ENCODE peak calls at places on chromosomes 2 and 18, in six cellular contexts. Y, Z, I, M, V and O are unnamed samples.

GRCh38 chr2:149166958-149167810 is 128.7 kb downstream of the LYPD6B start:
- DNase-seq in I (peak; percentile 34), V (no peak), Z (no peak), Y (no peak), M (no peak), O (no peak)

GRCh38 chr2:21415234-21415633 is 291.5 kb downstream of the TDRD15 start:
- DNase-seq in I (no peak), Y (no peak), Z (no peak), V (no peak), M (peak; percentile 56), O (peak; percentile 50)

GRCh38 chr2:65554765-65555561 is 122.6 kb upstream of the SPRED2 start:
- DNase-seq in M (no peak), Y (no peak), Z (no peak), I (peak; percentile 68), V (no peak), O (no peak)

GRCh38 chr18:9731380-9731779 is 23.3 kb downstream of the RAB31 start:
- DNase-seq in Z (no peak), V (no peak), M (no peak), Y (no peak), I (peak; percentile 94), O (no peak)

GRCh38 chr2:200624660-200625059 is 38.8 kb downstream of the AOX1 start:
- DNase-seq in M (no peak), V (no peak), Z (no peak), Y (no peak), I (peak; percentile 70), O (no peak)

GRCh38 chr2:7165736-7166135 is 248.5 kb downstream of the RNF144A start:
- DNase-seq in M (no peak), Y (no peak), I (no peak), V (no peak), Z (no peak), O (no peak)

GRCh38 chr2:177353084-177353483 is 39.5 kb upstream of the AGPS start:
- DNase-seq in V (no peak), Z (no peak), M (no peak), Y (no peak), I (no peak), O (no peak)

GRCh38 chr18:35201502-35201901 is 39.3 kb upstream of the ZNF397 start:
- DNase-seq in I (no peak), M (peak; percentile 90), Z (no peak), Y (no peak), V (no peak), O (peak; percentile 95)

GRCh38 chr18:24322594-24323136 is 75.0 kb downstream of the OSBPL1A start:
- DNase-seq in M (no peak), I (no peak), Z (no peak), V (no peak), Y (no peak), O (no peak)

GRCh38 chr2:142112648-142113278 is 18.1 kb downstream of the LRP1B start:
- DNase-seq in I (peak; percentile 90), M (no peak), Z (no peak), Y (no peak), V (peak; percentile 5), O (no peak)

GRCh38 chr2:236378851-236379250 is 114.6 kb upstream of the ASB18 start:
- DNase-seq in M (peak; percentile 22), Y (no peak), Z (no peak), V (no peak), I (no peak), O (no peak)